ENCODE peak calls at places on chromosomes 1 and 21, in five cellular contexts. One of them, this sample, is unnamed.
A peak's percentile ranks its signal among the peaks of the same experiment; 100 is the strongest.

GRCh38 chr1:167297222-167298214 is 76.8 kb downstream of the POU2F1 start:
- DNase-seq in HFFc6: no peak
- DNase-seq in upper lobe of left lung: peak; percentile 75
- DNase-seq in endothelial cell: no peak
- DNase-seq in MCF 10A: peak; percentile 84
- DNase-seq in this sample: no peak

GRCh38 chr1:89995595-89996397 is 886 bp downstream of the ZNF326 start:
- DNase-seq in HFFc6: no peak
- DNase-seq in upper lobe of left lung: no peak
- DNase-seq in endothelial cell: no peak
- DNase-seq in MCF 10A: no peak
- DNase-seq in this sample: no peak

GRCh38 chr1:16117369-16117768 is 38.5 kb downstream of the EPHA2 start:
- DNase-seq in HFFc6: no peak
- DNase-seq in upper lobe of left lung: no peak
- DNase-seq in endothelial cell: no peak
- DNase-seq in MCF 10A: no peak
- DNase-seq in this sample: no peak

GRCh38 chr21:38817371-38818335 is 11.9 kb downstream of the ETS2 start:
- DNase-seq in HFFc6: peak; percentile 78
- DNase-seq in upper lobe of left lung: no peak
- DNase-seq in endothelial cell: no peak
- DNase-seq in MCF 10A: peak; percentile 68
- DNase-seq in this sample: no peak

GRCh38 chr21:45309541-45310381 is 22.1 kb upstream of the POFUT2 start:
- DNase-seq in HFFc6: no peak
- DNase-seq in upper lobe of left lung: no peak
- DNase-seq in endothelial cell: no peak
- DNase-seq in MCF 10A: no peak
- DNase-seq in this sample: no peak

GRCh38 chr1:227844320-227845114 is 29.0 kb downstream of the PRSS38 start:
- DNase-seq in HFFc6: no peak
- DNase-seq in upper lobe of left lung: no peak
- DNase-seq in endothelial cell: no peak
- DNase-seq in MCF 10A: no peak
- DNase-seq in this sample: no peak

GRCh38 chr1:246511203-246511602 is 4.1 kb upstream of the SMYD3 start:
- DNase-seq in HFFc6: no peak
- DNase-seq in upper lobe of left lung: no peak
- DNase-seq in endothelial cell: no peak
- DNase-seq in MCF 10A: no peak
- DNase-seq in this sample: no peak

GRCh38 chr1:154983776-154984466 is 777 bp downstream of the FLAD1 start:
- DNase-seq in HFFc6: no peak
- DNase-seq in upper lobe of left lung: no peak
- DNase-seq in endothelial cell: no peak
- DNase-seq in MCF 10A: peak; percentile 47
- DNase-seq in this sample: no peak

GRCh38 chr1:47578026-47578861 is 140.4 kb downstream of the FOXD2 start:
- DNase-seq in HFFc6: no peak
- DNase-seq in upper lobe of left lung: no peak
- DNase-seq in endothelial cell: no peak
- DNase-seq in MCF 10A: no peak
- DNase-seq in this sample: no peak

GRCh38 chr1:160575112-160575664 is 4.1 kb downstream of the CD84 start:
- DNase-seq in HFFc6: no peak
- DNase-seq in upper lobe of left lung: peak; percentile 43
- DNase-seq in endothelial cell: no peak
- DNase-seq in MCF 10A: no peak
- DNase-seq in this sample: no peak

GRCh38 chr1:230518511-230518910 is 92.4 kb upstream of the PGBD5 start:
- DNase-seq in HFFc6: no peak
- DNase-seq in upper lobe of left lung: no peak
- DNase-seq in endothelial cell: no peak
- DNase-seq in MCF 10A: no peak
- DNase-seq in this sample: no peak

GRCh38 chr1:170153417-170153816 is 7.7 kb downstream of the NTMT2 start:
- DNase-seq in HFFc6: no peak
- DNase-seq in upper lobe of left lung: no peak
- DNase-seq in endothelial cell: no peak
- DNase-seq in MCF 10A: no peak
- DNase-seq in this sample: no peak
- TF ChIP-seq CTCF in HFFc6: no peak
- TF ChIP-seq CTCF in upper lobe of left lung: no peak
- TF ChIP-seq CTCF in endothelial cell: no peak
- TF ChIP-seq CTCF in MCF 10A: no peak
- TF ChIP-seq CTCF in this sample: no peak

DNA sequence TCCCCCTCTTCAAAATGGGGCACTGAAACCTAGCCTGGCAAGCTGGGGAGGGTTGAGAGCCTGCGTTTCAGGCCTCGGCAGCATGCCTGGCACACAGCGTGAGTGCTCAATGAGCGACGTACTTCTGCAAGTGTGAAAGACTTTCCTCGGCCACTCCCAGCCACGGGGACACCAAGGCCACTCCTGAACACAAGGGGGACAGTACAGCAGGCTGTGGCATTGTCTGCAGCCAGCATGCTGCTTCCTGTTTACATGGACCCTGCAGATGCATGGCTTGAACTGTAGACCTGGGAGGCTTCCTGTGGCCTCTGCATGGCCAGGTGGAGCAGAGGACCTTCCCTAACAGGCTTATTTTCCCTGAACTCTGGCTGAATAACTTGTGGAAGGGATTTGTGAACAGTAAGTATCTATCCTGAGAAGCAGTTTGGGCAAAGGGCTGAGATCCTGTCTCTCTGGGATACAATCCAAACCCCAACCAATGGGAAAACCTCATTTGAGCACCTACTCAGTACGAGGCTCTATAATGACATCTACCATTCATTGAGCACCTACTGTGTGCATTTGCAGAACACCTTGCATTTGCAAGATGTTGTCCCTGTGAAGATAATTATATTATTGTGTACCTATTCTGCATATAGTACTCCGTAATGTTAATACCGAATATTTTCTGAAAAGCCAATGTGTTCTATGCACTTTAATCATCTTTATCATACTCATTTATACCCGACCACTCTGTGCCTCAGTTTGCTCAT is 9.9 kb upstream of the HSPG2 start:
- DNase-seq in HFFc6: no peak
- DNase-seq in upper lobe of left lung: peak; percentile 31
- DNase-seq in endothelial cell: peak; percentile 41
- DNase-seq in MCF 10A: no peak
- DNase-seq in this sample: no peak
- TF ChIP-seq CTCF in HFFc6: no peak
- TF ChIP-seq CTCF in upper lobe of left lung: no peak
- TF ChIP-seq CTCF in endothelial cell: no peak
- TF ChIP-seq CTCF in MCF 10A: no peak
- TF ChIP-seq CTCF in this sample: no peak

GRCh38 chr21:32499249-32500055 is 85.9 kb downstream of the TCP10L start:
- DNase-seq in HFFc6: peak; percentile 62
- DNase-seq in upper lobe of left lung: no peak
- DNase-seq in endothelial cell: no peak
- DNase-seq in MCF 10A: peak; percentile 29
- DNase-seq in this sample: no peak
- TF ChIP-seq CTCF in HFFc6: no peak
- TF ChIP-seq CTCF in upper lobe of left lung: no peak
- TF ChIP-seq CTCF in endothelial cell: no peak
- TF ChIP-seq CTCF in MCF 10A: no peak
- TF ChIP-seq CTCF in this sample: peak; percentile 13

DNA sequence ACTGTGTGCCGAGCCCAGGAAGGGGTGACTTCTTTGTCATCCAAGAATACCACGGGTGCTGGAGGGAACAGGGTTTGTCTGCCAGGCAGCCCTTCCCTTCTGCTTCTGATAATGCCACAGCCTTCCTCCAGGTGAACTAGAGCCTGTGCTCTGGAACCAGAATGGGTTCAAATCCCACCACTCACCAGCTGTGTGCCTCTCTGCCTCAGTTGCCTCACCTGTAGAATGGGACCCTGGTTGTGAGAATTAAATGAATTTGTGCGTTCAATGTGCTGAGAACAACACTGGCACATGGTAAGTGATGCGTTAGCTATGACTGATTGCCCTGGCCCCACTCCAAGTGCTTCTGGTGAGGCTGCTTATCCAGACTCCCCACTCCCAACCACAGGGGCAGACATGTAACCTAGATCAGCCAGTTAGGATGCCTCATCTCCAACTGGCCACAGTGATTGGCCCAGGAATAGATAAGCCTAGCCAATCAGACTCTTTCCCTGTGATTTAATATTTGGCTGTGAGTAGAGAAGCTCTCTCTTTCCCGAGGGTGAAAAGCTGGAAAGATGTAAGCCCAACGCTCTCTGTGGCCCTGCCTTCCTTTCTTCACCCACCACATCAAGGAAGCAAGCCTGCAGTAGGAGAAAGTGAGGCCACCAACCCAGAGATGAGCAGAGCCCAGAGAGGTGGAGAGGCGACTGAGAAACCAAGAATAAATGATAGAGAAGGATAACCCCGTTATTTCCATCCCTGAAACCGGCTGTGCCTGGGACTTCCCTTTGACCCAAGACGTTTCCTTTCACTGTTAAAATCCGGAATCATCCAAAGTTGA is 20.8 kb upstream of the LAPTM5 start:
- DNase-seq in HFFc6: peak; percentile 68
- DNase-seq in upper lobe of left lung: no peak
- DNase-seq in endothelial cell: no peak
- DNase-seq in MCF 10A: peak; percentile 96
- DNase-seq in this sample: no peak
- TF ChIP-seq CTCF in HFFc6: no peak
- TF ChIP-seq CTCF in upper lobe of left lung: no peak
- TF ChIP-seq CTCF in endothelial cell: no peak
- TF ChIP-seq CTCF in MCF 10A: no peak
- TF ChIP-seq CTCF in this sample: no peak

GRCh38 chr1:20981903-20982695 is 194.6 kb downstream of the EIF4G3 start:
- DNase-seq in HFFc6: peak; percentile 16
- DNase-seq in upper lobe of left lung: no peak
- DNase-seq in endothelial cell: no peak
- DNase-seq in MCF 10A: peak; percentile 40
- DNase-seq in this sample: no peak

GRCh38 chr1:20988030-20988825 is 188.5 kb downstream of the EIF4G3 start:
- DNase-seq in HFFc6: no peak
- DNase-seq in upper lobe of left lung: no peak
- DNase-seq in endothelial cell: no peak
- DNase-seq in MCF 10A: no peak
- DNase-seq in this sample: no peak

GRCh38 chr1:20980051-20980450 is 192.9 kb upstream of the HP1BP3 start:
- DNase-seq in HFFc6: no peak
- DNase-seq in upper lobe of left lung: no peak
- DNase-seq in endothelial cell: no peak
- DNase-seq in MCF 10A: no peak
- DNase-seq in this sample: no peak

GRCh38 chr1:20978413-20978812 is 191.3 kb upstream of the HP1BP3 start:
- DNase-seq in HFFc6: peak; percentile 68
- DNase-seq in upper lobe of left lung: no peak
- DNase-seq in endothelial cell: no peak
- DNase-seq in MCF 10A: no peak
- DNase-seq in this sample: no peak

DNA sequence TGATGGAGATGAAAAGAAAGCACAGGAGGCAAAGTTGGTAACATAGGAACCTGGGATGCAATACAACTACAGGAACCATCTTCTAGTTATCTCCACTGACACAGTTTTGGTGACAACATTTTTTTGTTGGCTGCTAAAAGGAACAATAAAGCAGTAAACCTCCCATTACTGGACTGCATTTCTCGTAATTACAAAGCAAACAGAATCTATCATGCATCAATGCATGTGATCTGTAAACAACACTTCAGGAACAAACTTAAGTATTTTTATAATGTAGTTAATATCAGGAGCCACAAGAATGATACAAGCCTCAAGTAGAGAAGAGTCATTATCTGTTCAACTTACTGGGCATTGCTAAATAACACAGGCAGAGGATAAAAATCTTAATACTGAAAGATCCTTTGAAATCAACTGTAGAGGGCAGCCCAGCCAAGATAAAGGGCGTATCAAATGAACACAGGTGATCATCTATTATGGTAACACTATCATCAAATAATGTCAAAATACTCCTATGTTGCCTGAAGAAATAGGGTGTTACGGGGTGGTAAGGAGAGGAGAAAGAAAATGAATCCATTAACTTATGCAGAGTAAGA is 193.3 kb downstream of the EIF4G3 start:
- DNase-seq in HFFc6: no peak
- DNase-seq in upper lobe of left lung: no peak
- DNase-seq in endothelial cell: no peak
- DNase-seq in MCF 10A: peak; percentile 11
- DNase-seq in this sample: no peak
- TF ChIP-seq CTCF in HFFc6: no peak
- TF ChIP-seq CTCF in upper lobe of left lung: no peak
- TF ChIP-seq CTCF in endothelial cell: no peak
- TF ChIP-seq CTCF in MCF 10A: peak; percentile 6
- TF ChIP-seq CTCF in this sample: no peak

GRCh38 chr1:91402023-91402422 is 2.6 kb downstream of the HFM1 start:
- DNase-seq in HFFc6: peak; percentile 2
- DNase-seq in upper lobe of left lung: no peak
- DNase-seq in endothelial cell: no peak
- DNase-seq in MCF 10A: peak; percentile 39
- DNase-seq in this sample: no peak

GRCh38 chr1:91404151-91405012 is at the start of gene HFM1:
- DNase-seq in HFFc6: peak; percentile 16
- DNase-seq in upper lobe of left lung: peak; percentile 76
- DNase-seq in endothelial cell: peak; percentile 81
- DNase-seq in MCF 10A: no peak
- DNase-seq in this sample: peak; percentile 23

GRCh38 chr1:91406773-91407389 is 2.2 kb upstream of the HFM1 start:
- DNase-seq in HFFc6: no peak
- DNase-seq in upper lobe of left lung: no peak
- DNase-seq in endothelial cell: no peak
- DNase-seq in MCF 10A: peak; percentile 43
- DNase-seq in this sample: no peak
- TF ChIP-seq CTCF in HFFc6: peak; percentile 65
- TF ChIP-seq CTCF in upper lobe of left lung: no peak
- TF ChIP-seq CTCF in endothelial cell: no peak
- TF ChIP-seq CTCF in MCF 10A: peak; percentile 32
- TF ChIP-seq CTCF in this sample: peak; percentile 25

GRCh38 chr1:201895913-201896807 is 7.5 kb downstream of the SHISA4 start:
- DNase-seq in HFFc6: peak; percentile 85
- DNase-seq in upper lobe of left lung: peak; percentile 87
- DNase-seq in endothelial cell: peak; percentile 86
- DNase-seq in MCF 10A: peak; percentile 95
- DNase-seq in this sample: peak; percentile 70
- TF ChIP-seq CTCF in HFFc6: peak; percentile 99
- TF ChIP-seq CTCF in upper lobe of left lung: peak; percentile 90
- TF ChIP-seq CTCF in endothelial cell: peak; percentile 93
- TF ChIP-seq CTCF in MCF 10A: peak; percentile 99
- TF ChIP-seq CTCF in this sample: peak; percentile 97

This sample was measured in AG09319.